ENCODE peak calls at places on chromosome 11, in ten cellular contexts. F, I, T, A, Z, H, D, V, L and U are unnamed samples.

GRCh38 chr11:78207532-78208256 is 19.0 kb downstream of the USP35 start:
- DNase-seq in F (no peak), I (no peak), T (no peak), A (no peak), Z (no peak), H (no peak), D (no peak), V (no peak), L (no peak), U (no peak)

GRCh38 chr11:63510360-63511130 is 4.7 kb downstream of the LGALS12 start:
- DNase-seq in F (no peak), I (peak; percentile 77), T (peak; percentile 87), A (no peak), Z (no peak), H (no peak), D (no peak), V (peak; percentile 73), L (no peak), U (no peak)

GRCh38 chr11:119641991-119642745 is 86.8 kb downstream of the NECTIN1 start:
- DNase-seq in F (peak; percentile 22), I (no peak), T (no peak), A (peak; percentile 33), Z (peak; percentile 28), H (no peak), D (no peak), V (no peak), L (no peak), U (no peak)

GRCh38 chr11:131914299-131914902 is 544.0 kb downstream of the NTM start:
- DNase-seq in F (no peak), I (peak; percentile 65), T (no peak), A (no peak), Z (no peak), H (no peak), D (no peak), V (no peak), L (no peak), U (no peak)

GRCh38 chr11:88508808-88509581 is 171.5 kb upstream of the CTSC start:
- DNase-seq in F (no peak), I (no peak), T (no peak), A (no peak), Z (peak; percentile 28), H (no peak), D (no peak), V (no peak), L (no peak), U (no peak)

GRCh38 chr11:76797341-76798201 is 14.4 kb downstream of the TSKU start:
- DNase-seq in F (no peak), I (no peak), T (no peak), A (no peak), Z (no peak), H (no peak), D (no peak), V (no peak), L (no peak), U (no peak)

GRCh38 chr11:69360606-69361005 is 66.7 kb downstream of the MYEOV start:
- DNase-seq in F (no peak), I (no peak), T (no peak), A (no peak), Z (no peak), H (no peak), D (no peak), V (peak; percentile 16), L (no peak), U (no peak)

GRCh38 chr11:119608781-119609180 is 120.2 kb downstream of the NECTIN1 start:
- DNase-seq in F (no peak), I (no peak), T (no peak), A (no peak), Z (no peak), H (no peak), D (no peak), V (no peak), L (no peak), U (no peak)

GRCh38 chr11:45332486-45332934 is 46.4 kb upstream of the SYT13 start:
- DNase-seq in F (no peak), I (peak; percentile 45), T (peak; percentile 57), A (peak; percentile 67), Z (peak; percentile 41), H (peak; percentile 51), D (no peak), V (peak; percentile 45), L (peak; percentile 13), U (peak; percentile 59)

GRCh38 chr11:121500717-121501116 is 48.0 kb upstream of the SORL1-AS1 start:
- DNase-seq in F (no peak), I (no peak), T (no peak), A (no peak), Z (no peak), H (no peak), D (no peak), V (no peak), L (no peak), U (no peak)

GRCh38 chr11:95084509-95084908 is 5.1 kb upstream of the ENDOD1 start:
- DNase-seq in F (no peak), I (peak; percentile 30), T (no peak), A (no peak), Z (peak; percentile 27), H (no peak), D (no peak), V (no peak), L (no peak), U (no peak)